ENCODE peak calls at places on chromosomes 4 and X, in four cellular contexts. S, X, V and N are unnamed samples.

GRCh38 chrX:413322-414201 is 26.9 kb upstream of the PPP2R3B start:
- DNase-seq in V (peak; percentile 81), X (no peak), S (no peak), N (no peak)

GRCh38 chr4:138035781-138036258 is 206.3 kb downstream of the SLC7A11 start:
- DNase-seq in S (peak; percentile 49), X (no peak), V (peak; percentile 84), N (peak; percentile 3)

GRCh38 chr4:151165205-151166000 is 66.0 kb downstream of the RPS3A start:
- DNase-seq in X (no peak), V (no peak), S (no peak), N (no peak)

GRCh38 chr4:38466401-38466800 is 197.6 kb upstream of the KLF3 start:
- DNase-seq in X (no peak), S (peak; percentile 77), V (no peak), N (no peak)

GRCh38 chr4:147580396-147580795 is 36.8 kb upstream of the TMEM184C start:
- DNase-seq in X (no peak), S (no peak), V (no peak), N (no peak)

GRCh38 chr4:55272102-55272501 is 73.9 kb upstream of the SRD5A3 start:
- DNase-seq in X (no peak), V (no peak), S (no peak), N (no peak)

GRCh38 chrX:153766098-153766817 is 2.2 kb downstream of the PLXNB3 start:
- DNase-seq in V (no peak), X (peak; percentile 33), S (peak; percentile 91), N (no peak)

GRCh38 chr4:8769645-8770517 is 101.8 kb downstream of the HMX1 start:
- DNase-seq in X (no peak), S (no peak), V (no peak), N (no peak)

GRCh38 chr4:139550724-139551429 is 5.1 kb downstream of the SETD7 start:
- DNase-seq in S (no peak), X (no peak), V (peak; percentile 63), N (no peak)

GRCh38 chrX:21004835-21005234 is 369.4 kb upstream of the CNKSR2 start:
- DNase-seq in V (no peak), S (no peak), X (no peak), N (no peak)

GRCh38 chr4:7955393-7955792 is 15.7 kb upstream of the AFAP1 start:
- DNase-seq in S (no peak), V (no peak), X (no peak), N (no peak)

GRCh38 chr4:174156239-174156826 is 127.1 kb downstream of the FBXO8 start:
- DNase-seq in V (peak; percentile 58), S (peak; percentile 80), X (no peak), N (peak; percentile 25)

GRCh38 chr4:52870225-52870624 is 8.1 kb downstream of the RASL11B start:
- DNase-seq in S (peak; percentile 11), X (no peak), V (no peak), N (peak; percentile 67)

GRCh38 chrX:21374163-21374993 is at the start of gene CNKSR2:
- DNase-seq in V (peak; percentile 74), X (no peak), S (no peak), N (no peak)

GRCh38 chr4:182642831-182643230 is 274.4 kb downstream of the DCTD start:
- DNase-seq in V (no peak), X (no peak), S (no peak), N (peak; percentile 66)

GRCh38 chrX:113892401-113892800 is 691.5 kb upstream of the HTR2C start:
- DNase-seq in V (no peak), S (no peak), X (no peak), N (peak; percentile 10)

GRCh38 chr4:11514780-11515432 is 86.2 kb upstream of the HS3ST1 start:
- DNase-seq in V (no peak), S (no peak), X (no peak), N (no peak)

GRCh38 chrX:11331788-11332187 is 38.6 kb downstream of the AMELX start:
- DNase-seq in V (no peak), S (no peak), X (no peak), N (no peak)

GRCh38 chrX:69133561-69134542 is 31.4 kb downstream of the PJA1 start:
- DNase-seq in X (peak; percentile 27), S (peak; percentile 29), V (peak; percentile 86), N (peak; percentile 46)

GRCh38 chr4:2284934-2285664 is 23.2 kb upstream of the MXD4 start:
- DNase-seq in X (peak; percentile 16), V (no peak), S (no peak), N (no peak)

GRCh38 chrX:23822397-23822796 is 39.4 kb downstream of the SAT1 start:
- DNase-seq in S (no peak), X (no peak), V (no peak), N (peak; percentile 66)

GRCh38 chr4:17115546-17115945 is 217.1 kb upstream of the LDB2 start:
- DNase-seq in V (peak; percentile 29), S (no peak), X (no peak), N (no peak)
- TF ChIP-seq CTCF in V (no peak), S (no peak), X (no peak), N (no peak)

DNA sequence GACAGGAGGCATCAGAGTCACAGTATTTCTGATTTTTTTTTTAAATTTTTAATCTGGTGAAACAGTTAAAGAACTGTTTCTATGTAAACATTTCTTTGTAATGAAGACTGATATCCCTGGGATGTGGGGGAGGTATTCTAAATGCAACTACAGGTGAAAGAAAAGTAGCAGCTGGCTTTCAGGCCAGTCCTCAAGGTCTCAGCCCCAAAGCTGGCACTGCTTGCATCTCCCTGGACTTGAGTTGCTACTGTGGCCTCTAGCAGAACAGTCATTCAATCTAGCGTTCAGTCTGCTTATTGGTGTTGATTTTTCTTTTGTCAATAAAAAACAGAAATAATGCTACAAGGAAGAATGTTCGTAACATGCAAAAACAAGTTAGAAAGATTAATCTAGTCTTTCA is 4.9 kb downstream of the MBNL3 start:
- DNase-seq in S (no peak), X (no peak), V (no peak), N (no peak)
- H3K4me3 ChIP-seq in S (no peak overlapping the region), X (no peak overlapping the region), V (no peak overlapping the region), N (no peak overlapping the region)

GRCh38 chrX:46648660-46649059 is 75.1 kb downstream of the CHST7 start:
- DNase-seq in X (no peak), S (no peak), V (peak; percentile 50), N (no peak)
- TF ChIP-seq CTCF in X (no peak), S (no peak), V (no peak), N (no peak)

GRCh38 chrX:29478336-29479069 is 736.9 kb upstream of the MAGEB2 start:
- DNase-seq in X (no peak), V (peak; percentile 60), S (peak; percentile 5), N (no peak)

GRCh38 chrX:29477878-29478277 is 737.5 kb upstream of the MAGEB2 start:
- DNase-seq in X (no peak), S (no peak), V (no peak), N (no peak)
- H3K4me3 ChIP-seq in X (no peak overlapping the region), S (no peak overlapping the region), V (no peak overlapping the region), N (no peak overlapping the region)

GRCh38 chrX:109632906-109633504 is 8.0 kb upstream of the KCNE5 start:
- DNase-seq in X (no peak), V (peak; percentile 50), S (peak; percentile 15), N (no peak)

GRCh38 chrX:109638158-109638557 is 13.2 kb upstream of the KCNE5 start:
- DNase-seq in V (no peak), S (no peak), X (no peak), N (no peak)

GRCh38 chrX:109629310-109629709 is 4.3 kb upstream of the KCNE5 start:
- DNase-seq in V (no peak), S (no peak), X (no peak), N (no peak)

DNA sequence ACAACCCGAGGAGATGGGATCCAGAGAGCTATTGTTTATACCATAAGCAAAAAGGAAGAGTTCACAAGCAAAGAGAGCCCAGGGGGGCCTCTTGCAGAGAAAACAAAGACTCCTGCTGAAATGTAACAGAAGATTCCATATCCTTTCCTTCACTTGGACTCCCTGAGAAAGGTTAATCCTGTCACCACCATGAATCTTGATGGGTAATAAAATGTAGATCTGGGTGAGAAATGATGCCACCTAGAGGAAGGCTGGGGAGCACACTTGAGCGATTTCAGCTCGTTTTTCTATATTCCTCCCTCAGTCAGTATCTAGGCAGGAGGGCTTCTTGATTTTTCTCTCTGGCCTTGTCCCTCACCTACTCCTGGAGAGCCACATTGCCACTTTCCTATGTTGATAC is 10.2 kb upstream of the KCNE5 start:
- DNase-seq in V (peak; percentile 29), X (no peak), S (peak; percentile 34), N (no peak)
- TF ChIP-seq CTCF in V (peak; percentile 62), X (peak; percentile 48), S (peak; percentile 64), N (peak; percentile 50)

DNA sequence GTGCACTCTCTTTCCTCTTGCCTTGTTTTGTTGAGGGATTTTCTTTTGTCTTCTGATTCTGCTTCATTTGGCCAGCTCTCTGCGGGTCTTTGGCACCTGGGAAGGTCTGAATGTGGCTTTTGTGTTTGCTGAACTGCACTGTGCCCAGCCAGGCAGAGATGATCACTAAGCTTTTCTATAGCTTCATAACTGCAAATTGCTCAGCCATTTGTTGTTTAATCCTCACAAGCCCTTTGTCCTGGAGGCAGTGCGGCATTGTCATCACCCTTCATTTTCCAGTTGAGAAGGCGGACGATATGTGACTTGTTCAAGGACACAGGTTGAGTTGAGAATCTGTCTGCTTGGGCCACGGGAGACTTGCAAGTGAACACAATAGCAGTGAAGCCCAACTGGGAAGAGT is 46.0 kb upstream of the SFRP2 start:
- DNase-seq in V (no peak), S (no peak), X (no peak), N (no peak)
- H3K4me3 ChIP-seq in V (no peak overlapping the region), S (no peak overlapping the region), X (no peak overlapping the region), N (no peak overlapping the region)

GRCh38 chr4:185204238-185204910 is 574 bp upstream of the CFAP97 start:
- DNase-seq in X (no peak), V (no peak), S (peak; percentile 60), N (peak; percentile 70)
- TF ChIP-seq CTCF in X (peak; percentile 16), V (no peak), S (no peak), N (peak; percentile 45)

DNA sequence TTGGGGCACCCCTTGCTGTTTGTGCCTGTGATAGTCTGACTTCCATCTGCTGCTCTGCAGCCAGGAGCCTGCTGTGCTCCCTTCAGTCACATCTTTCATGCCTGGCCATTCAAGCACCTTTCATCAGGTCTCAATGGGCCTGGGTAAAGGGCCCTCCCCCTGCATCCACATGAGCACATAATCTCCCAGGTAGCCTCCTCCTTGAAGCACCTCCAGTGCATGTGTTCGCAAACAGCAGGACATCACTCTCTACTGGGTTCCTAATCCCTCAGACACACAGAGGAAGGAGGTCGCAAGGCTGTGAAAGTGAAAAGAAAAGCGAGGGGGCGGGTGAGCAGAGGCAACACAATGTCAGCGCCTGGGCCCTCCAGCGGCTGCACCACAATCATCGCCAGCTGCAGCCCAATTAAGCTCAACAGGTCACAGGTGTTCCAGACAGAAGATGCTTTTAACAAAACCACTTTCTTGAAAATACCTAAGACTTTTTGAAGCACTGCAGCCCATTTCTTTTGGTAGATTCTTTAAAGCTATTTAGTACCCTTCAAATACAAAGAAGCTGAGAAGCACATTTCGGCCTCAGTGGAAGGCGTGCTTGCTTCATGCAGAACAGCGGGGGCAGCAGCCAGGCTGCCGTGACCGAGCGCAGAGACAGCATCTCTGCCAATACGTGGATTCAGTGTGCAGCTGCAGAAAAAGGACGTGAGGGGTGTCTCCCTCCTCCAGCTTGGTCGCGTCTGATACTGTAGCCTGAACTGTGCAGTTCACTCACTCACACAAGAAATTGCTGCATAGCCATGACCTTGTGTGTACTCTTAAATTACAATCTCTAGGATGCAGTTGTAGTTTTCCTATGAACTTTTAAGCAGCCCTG is 92.2 kb upstream of the SPRY1 start:
- DNase-seq in X (no peak), S (no peak), V (peak; percentile 91), N (no peak)
- H3K4me3 ChIP-seq in X (no peak overlapping the region), S (no peak overlapping the region), V (no peak overlapping the region), N (no peak overlapping the region)